ENCODE peak calls at places on chromosome 13, in ten cellular contexts. Y is stimulated activated CD4-positive, alpha-beta T cell treated with anti-CD3 and anti-CD28 coated beads, Interleukin-2, amount 100 ng/mL, for 48 hours; I is cerebellum; E is NCI-H460; V is activated T-helper 1 cell treated with anti-CD3 and anti-CD28 coated beads, Interleukin-2, amount 50 U/mL, for 16 hours; J is NCI-H510A treated with DMSO at 0.1 percent for 48 hours; Z is D721Med; U is retina; A is stimulated activated CD8-positive, alpha-beta memory T cell treated with anti-CD3 and anti-CD28 coated beads, Interleukin-15, amount 100 ng/mL, for 4 hours; R is fibroblast of the conjunctiva. O is an unnamed sample.
A peak's percentile ranks its signal among the peaks of the same experiment; 100 is the strongest.

GRCh38 chr13:21742041-21742440 is 71.2 kb downstream of the FGF9 start:
- DNase-seq in Y (no peak), I (no peak), E (no peak), V (no peak), J (no peak), Z (no peak), U (no peak), A (no peak), R (no peak), O (no peak)

GRCh38 chr13:72025836-72026235 is 158.8 kb upstream of the DACH1 start:
- DNase-seq in Y (no peak), I (no peak), E (no peak), V (no peak), J (no peak), Z (no peak), U (no peak), A (no peak), R (no peak), O (no peak)

GRCh38 chr13:112477070-112477619 is 101.0 kb downstream of the SPACA7 start:
- DNase-seq in Y (no peak), I (no peak), E (no peak), V (no peak), J (no peak), Z (no peak), U (no peak), A (no peak), R (no peak), O (no peak)

GRCh38 chr13:22726721-22727120 is 454.1 kb upstream of the SGCG start:
- DNase-seq in Y (no peak), I (peak; percentile 33), E (no peak), V (no peak), J (no peak), Z (no peak), U (peak; percentile 79), A (no peak), R (no peak), O (no peak)

GRCh38 chr13:27203854-27204253 is 32.2 kb upstream of the USP12 start:
- DNase-seq in Y (no peak), I (no peak), E (no peak), V (no peak), J (no peak), Z (no peak), U (no peak), A (no peak), R (no peak), O (no peak)

GRCh38 chr13:86020350-86021002 is 221.3 kb upstream of the SLITRK6 start:
- DNase-seq in Y (no peak), I (no peak), E (peak; percentile 47), V (no peak), J (no peak), Z (no peak), U (no peak), A (no peak), R (peak; percentile 62), O (no peak)

GRCh38 chr13:99777873-99778272 is 193.7 kb downstream of the ZIC5 start:
- DNase-seq in Y (no peak), I (no peak), E (no peak), V (no peak), J (no peak), Z (no peak), U (no peak), A (no peak), R (no peak), O (no peak)

GRCh38 chr13:81929988-81930387 is 1589.1 kb upstream of the SPRY2 start:
- DNase-seq in Y (no peak), I (peak; percentile 35), E (peak; percentile 23), V (no peak), J (no peak), Z (no peak), U (no peak), A (no peak), R (peak; percentile 24), O (no peak)

GRCh38 chr13:28611654-28612131 is 47.2 kb upstream of the POMP start:
- DNase-seq in Y (no peak), I (no peak), E (no peak), V (no peak), J (no peak), Z (no peak), U (no peak), A (no peak), R (no peak), O (no peak)

GRCh38 chr13:51912091-51912490 is 50.3 kb downstream of the CCDC70 start:
- DNase-seq in Y (no peak), I (peak; percentile 82), E (no peak), V (no peak), J (peak; percentile 49), Z (no peak), U (no peak), A (no peak), R (no peak), O (peak; percentile 93)

GRCh38 chr13:38804536-38804935 is 117.7 kb downstream of the FREM2 start:
- DNase-seq in Y (no peak), I (no peak), E (no peak), V (no peak), J (no peak), Z (no peak), U (no peak), A (no peak), R (no peak), O (no peak)

GRCh38 chr13:69008503-69008902 is 1099.1 kb upstream of the ATXN8OS start:
- DNase-seq in Y (no peak), I (no peak), E (no peak), V (no peak), J (no peak), Z (no peak), U (no peak), A (no peak), R (no peak), O (no peak)

GRCh38 chr13:111916201-111916600 is 150.7 kb upstream of the SOX1 start:
- DNase-seq in Y (no peak), I (no peak), E (no peak), V (no peak), J (no peak), Z (no peak), U (no peak), A (no peak), R (no peak), O (no peak)

GRCh38 chr13:71874490-71874889 is 7.5 kb upstream of the DACH1 start:
- DNase-seq in Y (no peak), I (no peak), E (no peak), V (no peak), J (no peak), Z (no peak), U (no peak), A (no peak), R (no peak), O (peak; percentile 43)

GRCh38 chr13:74306496-74306895 is 172.3 kb upstream of the KLF12 start:
- DNase-seq in Y (no peak), I (no peak), E (no peak), V (no peak), J (no peak), Z (no peak), U (no peak), A (no peak), R (peak; percentile 65), O (peak; percentile 35)

GRCh38 chr13:93002071-93002470 is 224.5 kb upstream of the GPC6 start:
- DNase-seq in Y (no peak), I (no peak), E (no peak), V (no peak), J (no peak), Z (no peak), U (no peak), A (no peak), R (no peak), O (no peak)

GRCh38 chr13:80093888-80094287 is 247.0 kb downstream of the SPRY2 start:
- DNase-seq in Y (no peak), I (no peak), E (no peak), V (no peak), J (no peak), Z (no peak), U (no peak), A (no peak), R (no peak), O (no peak)

GRCh38 chr13:48591889-48592725 is 59.2 kb upstream of the RCBTB2 start:
- DNase-seq in Y (no peak), I (no peak), E (no peak), V (no peak), J (no peak), Z (no peak), U (no peak), A (no peak), R (no peak), O (no peak)

GRCh38 chr13:50401721-50402510 is 386.7 kb downstream of the KCNRG start:
- DNase-seq in Y (no peak), I (no peak), E (no peak), V (no peak), J (no peak), Z (no peak), U (no peak), A (no peak), R (no peak), O (no peak)

GRCh38 chr13:66405908-66406802 is 824.0 kb downstream of the PCDH9 start:
- DNase-seq in Y (no peak), I (no peak), E (no peak), V (no peak), J (no peak), Z (no peak), U (peak; percentile 18), A (no peak), R (peak; percentile 49), O (no peak)

GRCh38 chr13:29924482-29924884 is 74.1 kb upstream of the UBL3 start:
- DNase-seq in Y (no peak), I (no peak), E (no peak), V (no peak), J (peak; percentile 75), Z (no peak), U (no peak), A (no peak), R (no peak), O (peak; percentile 65)

GRCh38 chr13:76937416-76937815 is 10.9 kb upstream of the ACOD1 start:
- DNase-seq in Y (no peak), I (no peak), E (no peak), V (no peak), J (no peak), Z (no peak), U (no peak), A (no peak), R (peak; percentile 93), O (no peak)

GRCh38 chr13:112708560-112709240 is 18.9 kb downstream of the ATP11A start:
- DNase-seq in Y (no peak), I (no peak), E (no peak), V (no peak), J (no peak), Z (no peak), U (no peak), A (no peak), R (no peak), O (no peak)

GRCh38 chr13:50208826-50209335 is 193.6 kb downstream of the KCNRG start:
- DNase-seq in Y (no peak), I (no peak), E (peak; percentile 44), V (no peak), J (no peak), Z (no peak), U (peak; percentile 60), A (no peak), R (peak; percentile 74), O (no peak)

GRCh38 chr13:113728571-113729054 is 30.4 kb upstream of the TMEM255B start:
- DNase-seq in Y (no peak), I (no peak), E (no peak), V (no peak), J (no peak), Z (no peak), U (no peak), A (no peak), R (no peak), O (no peak)

GRCh38 chr13:98976338-98976737 is 1.5 kb downstream of the DOCK9 start:
- DNase-seq in Y (no peak), I (no peak), E (no peak), V (no peak), J (no peak), Z (no peak), U (no peak), A (no peak), R (peak; percentile 44), O (no peak)